ENCODE peak calls at places on chromosomes 6 and 20, in four cellular contexts. R, L, E and A are unnamed samples.

GRCh38 chr6:127606131-127606562 is 29.2 kb downstream of the C6orf58 start:
- DNase-seq in R (no peak), L (peak), E (no peak), A (peak)

GRCh38 chr20:21235713-21236445 is 67.3 kb upstream of the XRN2 start:
- DNase-seq in R (peak), L (peak), E (peak), A (peak)

GRCh38 chr6:56222509-56222908 is 24.9 kb downstream of the COL21A1 start:
- DNase-seq in R (no peak), L (no peak), E (no peak), A (no peak)

GRCh38 chr6:17910178-17910577 is 77.3 kb downstream of the KIF13A start:
- DNase-seq in R (no peak), L (no peak), E (no peak), A (no peak)

GRCh38 chr6:6218246-6219085 is 102.0 kb downstream of the F13A1 start:
- DNase-seq in R (no peak), L (no peak), E (no peak), A (no peak)

GRCh38 chr6:3228046-3228671 is 706 bp upstream of the TUBB2B start:
- DNase-seq in R (peak), L (no peak), E (no peak), A (no peak)

GRCh38 chr6:93828553-93828952 is 409.2 kb upstream of the EPHA7 start:
- DNase-seq in R (no peak), L (no peak), E (no peak), A (no peak)

GRCh38 chr20:47150403-47151152 is 205.9 kb downstream of the ZMYND8 start:
- DNase-seq in R (no peak), L (peak), E (peak), A (peak)

GRCh38 chr20:58130156-58130555 is 98.3 kb downstream of the ANKRD60 start:
- DNase-seq in R (no peak), L (no peak), E (no peak), A (no peak)

GRCh38 chr6:146917979-146918378 is 286.2 kb upstream of the STXBP5 start:
- DNase-seq in R (no peak), L (no peak), E (no peak), A (no peak)

GRCh38 chr6:12459945-12460800 is 170.0 kb downstream of the EDN1 start:
- DNase-seq in R (no peak), L (no peak), E (no peak), A (no peak)

GRCh38 chr6:13422601-13423247 is 64.7 kb downstream of the GFOD1 start:
- DNase-seq in R (no peak), L (peak), E (no peak), A (peak)

GRCh38 chr6:37688088-37688850 is 9.4 kb downstream of the MDGA1 start:
- DNase-seq in R (peak), L (no peak), E (no peak), A (peak)

GRCh38 chr6:108727966-108728730 is 120.1 kb upstream of the ARMC2 start:
- DNase-seq in R (no peak), L (no peak), E (no peak), A (no peak)

GRCh38 chr6:108557494-108558371 is 3.0 kb upstream of the FOXO3 start:
- DNase-seq in R (no peak), L (peak), E (peak), A (peak)